ENCODE peak calls at places on chromosomes 1 and 21, in seven cellular contexts. O, X, S, V, T, W and I are unnamed samples.

GRCh38 chr1:84272401-84272800 is 29.1 kb upstream of the SAMD13 start:
- DNase-seq in O (no peak), X (no peak), S (no peak), V (peak; percentile 86), T (peak; percentile 67), W (peak; percentile 4), I (no peak)

GRCh38 chr1:110118636-110119396 is 6.6 kb downstream of the UBL4B start:
- DNase-seq in O (no peak), X (no peak), S (no peak), V (no peak), T (no peak), W (no peak), I (peak; percentile 13)

GRCh38 chr21:41138711-41139110 is 29.2 kb upstream of the BACE2 start:
- DNase-seq in O (no peak), X (no peak), S (no peak), V (no peak), T (no peak), W (no peak), I (no peak)

GRCh38 chr21:32726742-32727477 is 903 bp downstream of the SYNJ1 start:
- DNase-seq in O (peak; percentile 17), X (peak; percentile 6), S (no peak), V (peak; percentile 53), T (no peak), W (peak; percentile 28), I (no peak)

GRCh38 chr1:41380979-41381690 is 19.9 kb downstream of the FOXO6 start:
- DNase-seq in O (peak; percentile 50), X (no peak), S (no peak), V (peak; percentile 38), T (peak; percentile 75), W (no peak), I (no peak)

GRCh38 chr1:198809247-198809646 is 170.4 kb downstream of the PTPRC start:
- DNase-seq in O (no peak), X (no peak), S (no peak), V (no peak), T (no peak), W (no peak), I (no peak)

GRCh38 chr1:109502368-109502851 is 7.1 kb downstream of the AMIGO1 start:
- DNase-seq in O (no peak), X (no peak), S (no peak), V (no peak), T (peak; percentile 41), W (no peak), I (no peak)

GRCh38 chr1:45926302-45926701 is 122.9 kb downstream of the MAST2 start:
- DNase-seq in O (no peak), X (no peak), S (no peak), V (no peak), T (no peak), W (no peak), I (no peak)

GRCh38 chr1:100364731-100365130 is 12.4 kb downstream of the CDC14A start:
- DNase-seq in O (no peak), X (no peak), S (no peak), V (no peak), T (no peak), W (no peak), I (no peak)

GRCh38 chr1:47963568-47963973 is 33.6 kb downstream of the TRABD2B start:
- DNase-seq in O (no peak), X (no peak), S (no peak), V (no peak), T (peak; percentile 86), W (no peak), I (no peak)

GRCh38 chr1:219085082-219085481 is 88.6 kb upstream of the LYPLAL1 start:
- DNase-seq in O (no peak), X (no peak), S (peak; percentile 33), V (no peak), T (no peak), W (no peak), I (no peak)

GRCh38 chr1:47710075-47711071 is 272.5 kb downstream of the FOXD2 start:
- DNase-seq in O (peak; percentile 95), X (peak; percentile 49), S (no peak), V (peak; percentile 83), T (peak; percentile 84), W (peak; percentile 70), I (no peak)

GRCh38 chr1:109357673-109358072 is 40.0 kb downstream of the SORT1 start:
- DNase-seq in O (no peak), X (no peak), S (no peak), V (no peak), T (no peak), W (no peak), I (no peak)

GRCh38 chr1:209434631-209435217 is 148.8 kb upstream of the CAMK1G start:
- DNase-seq in O (no peak), X (no peak), S (no peak), V (no peak), T (no peak), W (no peak), I (no peak)

GRCh38 chr1:46399307-46399706 is 5.2 kb downstream of the FAAH start:
- DNase-seq in O (no peak), X (no peak), S (no peak), V (no peak), T (no peak), W (no peak), I (no peak)

GRCh38 chr1:84689514-84690396 is 506 bp downstream of the SSX2IP start:
- DNase-seq in O (peak; percentile 77), X (peak; percentile 39), S (no peak), V (peak; percentile 51), T (peak; percentile 69), W (no peak), I (no peak)

GRCh38 chr1:88973520-88974137 is 18.8 kb downstream of the KYAT3 start:
- DNase-seq in O (no peak), X (peak; percentile 25), S (no peak), V (no peak), T (no peak), W (peak; percentile 47), I (no peak)

GRCh38 chr1:3319874-3320245 is 134.6 kb upstream of the ARHGEF16 start:
- DNase-seq in O (no peak), X (peak; percentile 85), S (no peak), V (peak; percentile 84), T (peak; percentile 81), W (peak; percentile 28), I (no peak)

GRCh38 chr1:53511323-53511932 is 52.2 kb downstream of the DMRTB1 start:
- DNase-seq in O (no peak), X (no peak), S (no peak), V (no peak), T (no peak), W (no peak), I (no peak)

GRCh38 chr1:97603776-97604175 is 317.1 kb downstream of the DPYD start:
- DNase-seq in O (no peak), X (no peak), S (no peak), V (no peak), T (no peak), W (no peak), I (no peak)

GRCh38 chr1:73044241-73044640 is 761.9 kb upstream of the NEGR1 start:
- DNase-seq in O (no peak), X (no peak), S (no peak), V (no peak), T (peak; percentile 17), W (no peak), I (no peak)

GRCh38 chr1:63746129-63746864 is 27.5 kb upstream of the ROR1 start:
- DNase-seq in O (no peak), X (peak; percentile 55), S (peak; percentile 47), V (no peak), T (no peak), W (no peak), I (no peak)

GRCh38 chr1:44661786-44662682 is 12.2 kb downstream of the TMEM53 start:
- DNase-seq in O (no peak), X (no peak), S (no peak), V (no peak), T (peak; percentile 28), W (no peak), I (no peak)

GRCh38 chr1:186967659-186968394 is 139.1 kb downstream of the PLA2G4A start:
- DNase-seq in O (no peak), X (peak; percentile 10), S (peak; percentile 20), V (no peak), T (no peak), W (no peak), I (no peak)

GRCh38 chr1:79568411-79568810 is 561.9 kb upstream of the ADGRL4 start:
- DNase-seq in O (no peak), X (no peak), S (no peak), V (no peak), T (no peak), W (no peak), I (no peak)

GRCh38 chr1:16375521-16376359 is 8.7 kb downstream of the SZRD1 start:
- DNase-seq in O (no peak), X (no peak), S (peak; percentile 25), V (no peak), T (no peak), W (no peak), I (no peak)

GRCh38 chr1:98323396-98323795 is 338.1 kb upstream of the SNX7 start:
- DNase-seq in O (no peak), X (peak; percentile 78), S (peak; percentile 77), V (no peak), T (no peak), W (no peak), I (peak; percentile 49)

GRCh38 chr1:182087951-182088350 is 26.4 kb upstream of the ZNF648 start:
- DNase-seq in O (no peak), X (no peak), S (no peak), V (no peak), T (no peak), W (no peak), I (no peak)

GRCh38 chr21:34909492-34910292 is 139.4 kb downstream of the RUNX1 start:
- DNase-seq in O (no peak), X (no peak), S (no peak), V (no peak), T (no peak), W (no peak), I (no peak)

GRCh38 chr1:6409053-6409452 is 10.7 kb downstream of the HES2 start:
- DNase-seq in O (no peak), X (no peak), S (no peak), V (no peak), T (no peak), W (no peak), I (no peak)
- TF ChIP-seq CTCF in O (no peak), X (no peak), S (no peak), V (no peak), T (no peak), W (no peak), I (no peak)

GRCh38 chr1:153527023-153527724 is 8.6 kb downstream of the S100A6 start:
- DNase-seq in O (no peak), X (no peak), S (no peak), V (no peak), T (no peak), W (no peak), I (no peak)
- TF ChIP-seq CTCF in O (no peak), X (no peak), S (no peak), V (no peak), T (no peak), W (no peak), I (no peak)

DNA sequence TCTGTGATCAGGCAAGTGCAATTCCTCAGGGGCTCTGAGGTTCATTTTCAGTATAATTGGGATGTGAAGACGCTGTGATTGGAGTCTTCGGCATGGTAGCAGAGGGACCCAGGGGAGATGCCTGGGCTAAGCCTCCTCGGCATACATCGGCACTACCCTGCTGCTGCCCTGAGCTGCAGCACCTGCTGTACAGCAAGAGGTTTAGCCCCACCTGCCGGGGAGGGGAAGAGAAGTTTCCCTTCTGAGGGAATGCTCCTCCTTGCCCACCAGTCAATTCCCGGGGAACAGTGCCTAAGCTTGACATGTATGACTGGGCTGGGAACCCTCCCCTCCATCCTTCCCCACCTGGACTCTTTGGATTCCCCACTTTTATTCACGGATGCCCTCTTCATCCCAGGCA is 24.9 kb downstream of the CNIH3 start:
- DNase-seq in O (no peak), X (peak; percentile 24), S (no peak), V (no peak), T (peak; percentile 68), W (no peak), I (no peak)
- TF ChIP-seq CTCF in O (no peak), X (peak; percentile 23), S (no peak), V (no peak), T (peak; percentile 22), W (no peak), I (no peak)

GRCh38 chr1:193059282-193060225 is at the start of the genes RO60 and UCHL5:
- DNase-seq in O (peak; percentile 97), X (peak; percentile 99), S (peak; percentile 94), V (peak; percentile 98), T (peak; percentile 97), W (peak; percentile 94), I (peak; percentile 95)
- TF ChIP-seq CTCF in O (no peak), X (no peak), S (no peak), V (no peak), T (no peak), W (no peak), I (no peak)